ENCODE peak calls at places on chromosomes 5 and 9, in five cellular contexts. X is stimulated activated CD8-positive, alpha-beta memory T cell treated with anti-CD3 and anti-CD28 coated beads, Interleukin-15, amount 100 ng/mL, for 1 hour; M is AG09319; P is hippocampal formation; D is body of pancreas. C is an unnamed sample.

GRCh38 chr5:83516361-83516760 is 44.8 kb downstream of the VCAN start:
- DNase-seq in X (no peak), M (no peak), P (no peak), D (no peak), C (no peak)

GRCh38 chr5:68683632-68684035 is 410.2 kb upstream of the SLC30A5 start:
- DNase-seq in X (no peak), M (peak; percentile 74), P (no peak), D (no peak), C (no peak)

GRCh38 chr5:56161927-56162326 is 71.2 kb downstream of the ANKRD55 start:
- DNase-seq in X (no peak), M (no peak), P (no peak), D (no peak), C (no peak)

GRCh38 chr5:100828071-100828689 is 74.9 kb downstream of the ST8SIA4 start:
- DNase-seq in X (no peak), M (no peak), P (no peak), D (no peak), C (peak; percentile 8)

GRCh38 chr9:96161819-96162218 is 140.2 kb downstream of the HSD17B3 start:
- DNase-seq in X (no peak), M (no peak), P (no peak), D (no peak), C (no peak)

GRCh38 chr5:176985516-176985915 is 21.1 kb downstream of the UIMC1 start:
- DNase-seq in X (peak; percentile 5), M (no peak), P (no peak), D (no peak), C (peak; percentile 49)

GRCh38 chr9:86614871-86615849 is 260.9 kb upstream of the TUT7 start:
- DNase-seq in X (no peak), M (peak; percentile 95), P (no peak), D (peak; percentile 22), C (no peak)

GRCh38 chr9:129887210-129888084 is 52.2 kb downstream of the USP20 start:
- DNase-seq in X (no peak), M (no peak), P (no peak), D (no peak), C (peak; percentile 48)

GRCh38 chr9:86352440-86353106 is 1.6 kb downstream of the TUT7 start:
- DNase-seq in X (no peak), M (no peak), P (no peak), D (no peak), C (no peak)

GRCh38 chr9:72396247-72397091 is 31.5 kb upstream of the ZFAND5 start:
- DNase-seq in X (no peak), M (peak; percentile 30), P (no peak), D (peak; percentile 15), C (no peak)

GRCh38 chr5:64615895-64616294 is 74.4 kb upstream of the SHISAL2B start:
- DNase-seq in X (no peak), M (no peak), P (no peak), D (no peak), C (no peak)

GRCh38 chr5:171424726-171425125 is 5.3 kb downstream of the FGF18 start:
- DNase-seq in X (no peak), M (no peak), P (no peak), D (no peak), C (no peak)

GRCh38 chr9:95268681-95269080 is 48.8 kb downstream of the FANCC start:
- DNase-seq in X (no peak), M (no peak), P (peak; percentile 2), D (peak; percentile 76), C (no peak)

GRCh38 chr5:112870976-112871375 is 9.9 kb downstream of the SRP19 start:
- DNase-seq in X (no peak), M (no peak), P (no peak), D (no peak), C (no peak)

GRCh38 chr5:43638556-43638955 is 35.6 kb downstream of the NNT start:
- DNase-seq in X (no peak), M (no peak), P (no peak), D (no peak), C (no peak)

GRCh38 chr9:79357185-79357584 is 214.6 kb upstream of the TLE4 start:
- DNase-seq in X (no peak), M (no peak), P (no peak), D (no peak), C (no peak)

GRCh38 chr9:134996591-134997530 is 79.1 kb upstream of the FCN1 start:
- DNase-seq in X (no peak), M (no peak), P (no peak), D (no peak), C (no peak)

GRCh38 chr9:79471577-79472543 is 99.9 kb upstream of the TLE4 start:
- DNase-seq in X (no peak), M (peak; percentile 11), P (peak; percentile 57), D (peak; percentile 57), C (no peak)

GRCh38 chr5:104146652-104147051 is 584.1 kb upstream of the NUDT12 start:
- DNase-seq in X (no peak), M (no peak), P (no peak), D (no peak), C (no peak)

GRCh38 chr5:1176473-1177391 is 24.7 kb upstream of the SLC6A19 start:
- DNase-seq in X (no peak), M (no peak), P (no peak), D (no peak), C (no peak)

GRCh38 chr5:111131356-111131755 is 39.2 kb downstream of the WDR36 start:
- DNase-seq in X (no peak), M (no peak), P (no peak), D (no peak), C (no peak)

GRCh38 chr9:105299190-105299854 is 54.9 kb downstream of the SLC44A1 start:
- DNase-seq in X (no peak), M (peak; percentile 73), P (peak; percentile 32), D (peak; percentile 73), C (no peak)

GRCh38 chr5:102853680-102854079 is 98.6 kb downstream of the PAM start:
- DNase-seq in X (no peak), M (no peak), P (no peak), D (no peak), C (no peak)

GRCh38 chr9:115042781-115043509 is 75.0 kb downstream of the TNC start:
- DNase-seq in X (no peak), M (no peak), P (no peak), D (no peak), C (no peak)

GRCh38 chr5:51242453-51242852 is 140.8 kb upstream of the ISL1 start:
- DNase-seq in X (no peak), M (no peak), P (no peak), D (no peak), C (no peak)

GRCh38 chr5:179164331-179165311 is 104.4 kb downstream of the ZNF354C start:
- DNase-seq in X (no peak), M (no peak), P (no peak), D (no peak), C (no peak)

C was measured in memory B cell.